ENCODE peak calls at places on chromosome 22, in eight cellular contexts. C is BE2C, K is Peyer's patch, M is transverse colon, Y is fibroblast of lung, G is DND-41, H is Caco-2, I is body of pancreas. O is an unnamed sample.
A peak's percentile ranks its signal among the peaks of the same experiment; 100 is the strongest.

GRCh38 chr22:20740222-20740951 is 33.5 kb upstream of the SERPIND1 start:
- DNase-seq in C (no peak), K (no peak), M (no peak), Y (no peak), G (no peak), H (no peak), I (no peak), O (no peak)

GRCh38 chr22:35220221-35220620 is 37.1 kb upstream of the HMGXB4 start:
- DNase-seq in C (no peak), K (no peak), M (no peak), Y (no peak), G (no peak), H (no peak), I (no peak), O (no peak)

GRCh38 chr22:27540247-27540646 is 261.3 kb downstream of the MN1 start:
- DNase-seq in C (no peak), K (no peak), M (no peak), Y (no peak), G (no peak), H (no peak), I (no peak), O (no peak)

GRCh38 chr22:19889951-19890350 is 35.3 kb upstream of the GNB1L start:
- DNase-seq in C (no peak), K (no peak), M (no peak), Y (no peak), G (no peak), H (no peak), I (no peak), O (no peak)

GRCh38 chr22:32175751-32176644 is 16.9 kb upstream of the C22orf42 start:
- DNase-seq in C (peak; percentile 12), K (no peak), M (no peak), Y (no peak), G (no peak), H (no peak), I (no peak), O (no peak)

GRCh38 chr22:19687561-19688300 is 26.6 kb upstream of the SEPTIN5 start:
- DNase-seq in C (no peak), K (no peak), M (no peak), Y (no peak), G (no peak), H (no peak), I (no peak), O (no peak)

GRCh38 chr22:45709004-45709739 is 37.5 kb downstream of the ATXN10 start:
- DNase-seq in C (peak; percentile 29), K (no peak), M (no peak), Y (peak; percentile 92), G (no peak), H (no peak), I (no peak), O (peak; percentile 23)

GRCh38 chr22:46031965-46032851 is 55.2 kb upstream of the WNT7B start:
- DNase-seq in C (no peak), K (no peak), M (no peak), Y (no peak), G (no peak), H (peak; percentile 20), I (no peak), O (no peak)

GRCh38 chr22:45620707-45621106 is 50.9 kb upstream of the ATXN10 start:
- DNase-seq in C (no peak), K (no peak), M (no peak), Y (no peak), G (no peak), H (no peak), I (no peak), O (no peak)

GRCh38 chr22:35938226-35938625 is 90.4 kb downstream of the RBFOX2 start:
- DNase-seq in C (no peak), K (no peak), M (no peak), Y (no peak), G (no peak), H (no peak), I (no peak), O (no peak)

GRCh38 chr22:50400406-50400805 is 57.3 kb downstream of the PPP6R2 start:
- DNase-seq in C (no peak), K (no peak), M (no peak), Y (no peak), G (no peak), H (no peak), I (no peak), O (no peak)

GRCh38 chr22:44455963-44456358 is 42.1 kb downstream of the RTL6 start:
- DNase-seq in C (no peak), K (peak; percentile 6), M (no peak), Y (no peak), G (no peak), H (no peak), I (no peak), O (no peak)
- H3K27me3 ChIP-seq in C (no peaks in the 10 kb centered on the region), K (no peaks in the 10 kb centered on the region), M (no peaks in the 10 kb centered on the region), Y (no peaks in the 10 kb centered on the region), G (no peaks in the 10 kb centered on the region), H (no peaks in the 10 kb centered on the region), I (no peaks in the 10 kb centered on the region), O (no peaks in the 10 kb centered on the region)

GRCh38 chr22:24806663-24807001 is 621 bp downstream of the SGSM1 start:
- DNase-seq in C (no peak), K (no peak), M (no peak), Y (no peak), G (no peak), H (no peak), I (no peak), O (no peak)
- H3K4me3 ChIP-seq in C (peak overlapping the region; percentile 73), K (peak overlapping the region; percentile 48), M (peak overlapping the region; percentile 55), Y (no peak overlapping the region), G (no peak overlapping the region), H (peak overlapping the region; percentile 85), I (peak overlapping the region; percentile 47), O (no peak overlapping the region)

GRCh38 chr22:22855617-22856308 is 31.9 kb upstream of the IGLL5 start:
- DNase-seq in C (peak; percentile 71), K (peak; percentile 48), M (peak; percentile 48), Y (no peak), G (peak; percentile 77), H (no peak), I (no peak), O (no peak)
- TF ChIP-seq CTCF in C (peak; percentile 75), K (peak; percentile 34), M (peak; percentile 42), Y (peak; percentile 17), G (peak; percentile 78), H (peak; percentile 60), I (peak; percentile 9), O (peak; percentile 56)

GRCh38 chr22:22195265-22196017 is 49.1 kb upstream of the VPREB1 start:
- DNase-seq in C (peak; percentile 70), K (peak; percentile 91), M (peak; percentile 87), Y (peak; percentile 26), G (peak; percentile 78), H (peak; percentile 88), I (peak; percentile 84), O (peak; percentile 38)
- H3K27me3 ChIP-seq in C (no peaks in the 10 kb centered on the region), K (no peaks in the 10 kb centered on the region), M (peaks cover 6% of the 10 kb centered on the region), Y (peaks cover 2% of the 10 kb centered on the region), G (no peaks in the 10 kb centered on the region), H (no peaks in the 10 kb centered on the region), I (no peaks in the 10 kb centered on the region), O (peaks cover 13% of the 10 kb centered on the region)

GRCh38 chr22:43327039-43327438 is 16.1 kb downstream of the SCUBE1 start:
- DNase-seq in C (no peak), K (no peak), M (no peak), Y (no peak), G (no peak), H (no peak), I (no peak), O (no peak)
- H3K4me3 ChIP-seq in C (no peak overlapping the region), K (no peak overlapping the region), M (no peak overlapping the region), Y (no peak overlapping the region), G (no peak overlapping the region), H (no peak overlapping the region), I (no peak overlapping the region), O (no peak overlapping the region)

GRCh38 chr22:22462813-22463567 is 45.6 kb downstream of the ZNF280B start:
- DNase-seq in C (no peak), K (no peak), M (no peak), Y (no peak), G (no peak), H (no peak), I (no peak), O (no peak)
- TF ChIP-seq CTCF in C (peak; percentile 40), K (no peak), M (no peak), Y (no peak), G (peak; percentile 45), H (no peak), I (no peak), O (peak; percentile 27)

GRCh38 chr22:33851240-33851639 is 69.0 kb downstream of the LARGE1 start:
- DNase-seq in C (no peak), K (no peak), M (no peak), Y (peak; percentile 34), G (no peak), H (no peak), I (no peak), O (no peak)

GRCh38 chr22:33853200-33854097 is 66.8 kb downstream of the LARGE1 start:
- DNase-seq in C (no peak), K (peak; percentile 47), M (peak; percentile 78), Y (peak; percentile 85), G (peak; percentile 4), H (no peak), I (peak; percentile 82), O (peak; percentile 48)

GRCh38 chr22:33850227-33850626 is 70.0 kb downstream of the LARGE1 start:
- DNase-seq in C (no peak), K (no peak), M (no peak), Y (no peak), G (no peak), H (no peak), I (no peak), O (no peak)

GRCh38 chr22:33850724-33851123 is 69.6 kb downstream of the LARGE1 start:
- DNase-seq in C (no peak), K (no peak), M (no peak), Y (no peak), G (no peak), H (no peak), I (no peak), O (no peak)

GRCh38 chr22:33851985-33852384 is 68.3 kb downstream of the LARGE1 start:
- DNase-seq in C (no peak), K (no peak), M (no peak), Y (no peak), G (no peak), H (no peak), I (no peak), O (no peak)
- H3K27me3 ChIP-seq in C (no peaks in the 10 kb centered on the region), K (no peaks in the 10 kb centered on the region), M (no peaks in the 10 kb centered on the region), Y (no peaks in the 10 kb centered on the region), G (no peaks in the 10 kb centered on the region), H (no peaks in the 10 kb centered on the region), I (no peaks in the 10 kb centered on the region), O (no peaks in the 10 kb centered on the region)